ENCODE peak calls at places on chromosomes 6 and 20, in six cellular contexts. One of them, this sample, is unnamed.

GRCh38 chr6:76771076-76771634 is 692.1 kb downstream of the HTR1B start:
- DNase-seq in GM12865: no peak
- DNase-seq in gastrocnemius medialis: no peak
- DNase-seq in body of pancreas: peak
- DNase-seq in neural crest cell: no peak
- DNase-seq in CD8-positive, alpha-beta T cell: no peak
- DNase-seq in this sample: peak

GRCh38 chr6:1599469-1599868 is 10.2 kb upstream of the FOXC1 start:
- DNase-seq in GM12865: no peak
- DNase-seq in gastrocnemius medialis: no peak
- DNase-seq in body of pancreas: no peak
- DNase-seq in neural crest cell: no peak
- DNase-seq in CD8-positive, alpha-beta T cell: no peak
- DNase-seq in this sample: no peak

GRCh38 chr20:9179193-9179802 is 110.4 kb downstream of the PLCB4 start:
- DNase-seq in GM12865: no peak
- DNase-seq in gastrocnemius medialis: no peak
- DNase-seq in body of pancreas: no peak
- DNase-seq in neural crest cell: no peak
- DNase-seq in CD8-positive, alpha-beta T cell: no peak
- DNase-seq in this sample: peak

GRCh38 chr6:127791779-127792528 is 108.9 kb downstream of the THEMIS start:
- DNase-seq in GM12865: no peak
- DNase-seq in gastrocnemius medialis: no peak
- DNase-seq in body of pancreas: no peak
- DNase-seq in neural crest cell: no peak
- DNase-seq in CD8-positive, alpha-beta T cell: no peak
- DNase-seq in this sample: no peak

GRCh38 chr6:117449549-117450439 is 24.1 kb upstream of the ROS1 start:
- DNase-seq in GM12865: peak
- DNase-seq in gastrocnemius medialis: peak
- DNase-seq in body of pancreas: peak
- DNase-seq in neural crest cell: peak
- DNase-seq in CD8-positive, alpha-beta T cell: peak
- DNase-seq in this sample: peak

GRCh38 chr6:145621776-145622175 is 113.5 kb downstream of the EPM2A start:
- DNase-seq in GM12865: peak
- DNase-seq in gastrocnemius medialis: no peak
- DNase-seq in body of pancreas: no peak
- DNase-seq in neural crest cell: no peak
- DNase-seq in CD8-positive, alpha-beta T cell: no peak
- DNase-seq in this sample: no peak

GRCh38 chr20:33162753-33163152 is 5.2 kb upstream of the BPIFA2 start:
- DNase-seq in GM12865: peak
- DNase-seq in gastrocnemius medialis: no peak
- DNase-seq in body of pancreas: no peak
- DNase-seq in neural crest cell: no peak
- DNase-seq in CD8-positive, alpha-beta T cell: no peak
- DNase-seq in this sample: no peak

GRCh38 chr6:39646751-39647420 is 78.3 kb downstream of the KIF6 start:
- DNase-seq in GM12865: no peak
- DNase-seq in gastrocnemius medialis: no peak
- DNase-seq in body of pancreas: no peak
- DNase-seq in neural crest cell: no peak
- DNase-seq in CD8-positive, alpha-beta T cell: no peak
- DNase-seq in this sample: no peak

GRCh38 chr6:110949679-110950285 is 8.7 kb upstream of the GTF3C6 start:
- DNase-seq in GM12865: peak
- DNase-seq in gastrocnemius medialis: no peak
- DNase-seq in body of pancreas: no peak
- DNase-seq in neural crest cell: no peak
- DNase-seq in CD8-positive, alpha-beta T cell: no peak
- DNase-seq in this sample: peak

GRCh38 chr6:41191569-41191968 is 9.4 kb downstream of the TREML2 start:
- DNase-seq in GM12865: peak
- DNase-seq in gastrocnemius medialis: no peak
- DNase-seq in body of pancreas: peak
- DNase-seq in neural crest cell: peak
- DNase-seq in CD8-positive, alpha-beta T cell: no peak
- DNase-seq in this sample: peak

GRCh38 chr6:41625442-41625841 is 12.8 kb upstream of the MDFI start:
- DNase-seq in GM12865: no peak
- DNase-seq in gastrocnemius medialis: no peak
- DNase-seq in body of pancreas: no peak
- DNase-seq in neural crest cell: no peak
- DNase-seq in CD8-positive, alpha-beta T cell: no peak
- DNase-seq in this sample: peak

GRCh38 chr6:38187285-38187684 is 367.8 kb downstream of the ZFAND3 start:
- DNase-seq in GM12865: no peak
- DNase-seq in gastrocnemius medialis: no peak
- DNase-seq in body of pancreas: no peak
- DNase-seq in neural crest cell: no peak
- DNase-seq in CD8-positive, alpha-beta T cell: no peak
- DNase-seq in this sample: no peak

GRCh38 chr6:111884068-111884467 is 10.8 kb upstream of the FYN start:
- DNase-seq in GM12865: no peak
- DNase-seq in gastrocnemius medialis: no peak
- DNase-seq in body of pancreas: no peak
- DNase-seq in neural crest cell: no peak
- DNase-seq in CD8-positive, alpha-beta T cell: no peak
- DNase-seq in this sample: no peak

GRCh38 chr20:22866757-22867425 is 168.2 kb upstream of the SSTR4 start:
- DNase-seq in GM12865: no peak
- DNase-seq in gastrocnemius medialis: no peak
- DNase-seq in body of pancreas: no peak
- DNase-seq in neural crest cell: no peak
- DNase-seq in CD8-positive, alpha-beta T cell: no peak
- DNase-seq in this sample: peak

GRCh38 chr6:29965873-29966601 is 23.7 kb downstream of the HLA-A start:
- DNase-seq in GM12865: peak
- DNase-seq in gastrocnemius medialis: peak
- DNase-seq in body of pancreas: peak
- DNase-seq in neural crest cell: no peak
- DNase-seq in CD8-positive, alpha-beta T cell: peak
- DNase-seq in this sample: peak

GRCh38 chr6:130557481-130558112 is 191.8 kb downstream of the TMEM200A start:
- DNase-seq in GM12865: peak
- DNase-seq in gastrocnemius medialis: no peak
- DNase-seq in body of pancreas: no peak
- DNase-seq in neural crest cell: no peak
- DNase-seq in CD8-positive, alpha-beta T cell: no peak
- DNase-seq in this sample: no peak

GRCh38 chr6:162173448-162173847 is 554.1 kb downstream of the PRKN start:
- DNase-seq in GM12865: no peak
- DNase-seq in gastrocnemius medialis: no peak
- DNase-seq in body of pancreas: no peak
- DNase-seq in neural crest cell: no peak
- DNase-seq in CD8-positive, alpha-beta T cell: no peak
- DNase-seq in this sample: no peak

GRCh38 chr6:54085526-54085925 is 25.7 kb upstream of the MLIP start:
- DNase-seq in GM12865: no peak
- DNase-seq in gastrocnemius medialis: peak
- DNase-seq in body of pancreas: no peak
- DNase-seq in neural crest cell: no peak
- DNase-seq in CD8-positive, alpha-beta T cell: no peak
- DNase-seq in this sample: peak

GRCh38 chr20:43987531-43987930 is 72.9 kb downstream of the TOX2 start:
- DNase-seq in GM12865: no peak
- DNase-seq in gastrocnemius medialis: no peak
- DNase-seq in body of pancreas: no peak
- DNase-seq in neural crest cell: no peak
- DNase-seq in CD8-positive, alpha-beta T cell: no peak
- DNase-seq in this sample: no peak

DNA sequence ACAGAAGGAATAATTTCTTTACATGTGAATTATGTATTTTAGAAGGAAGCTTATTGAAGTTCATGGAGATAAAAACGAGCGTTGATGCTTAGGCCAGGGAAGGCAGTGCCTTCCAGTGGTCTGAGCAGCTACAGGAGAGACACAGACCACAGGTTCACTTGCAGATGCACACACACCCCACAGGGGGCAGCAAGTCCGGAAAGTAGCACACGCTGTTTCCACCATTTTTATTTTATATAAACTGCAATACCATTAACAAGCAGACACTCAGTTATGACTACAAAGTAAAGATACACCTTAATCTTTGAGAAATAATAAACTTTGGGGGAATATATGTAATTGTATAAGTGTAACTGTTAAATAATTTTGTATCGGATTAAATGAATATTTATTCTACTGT is 13.5 kb upstream of the DACT2 start:
- DNase-seq in GM12865: no peak
- DNase-seq in gastrocnemius medialis: no peak
- DNase-seq in body of pancreas: peak
- DNase-seq in neural crest cell: no peak
- DNase-seq in CD8-positive, alpha-beta T cell: no peak
- DNase-seq in this sample: no peak
- TF ChIP-seq CTCF in GM12865: no peak
- TF ChIP-seq CTCF in gastrocnemius medialis: no peak
- TF ChIP-seq CTCF in body of pancreas: peak
- TF ChIP-seq CTCF in neural crest cell: peak
- TF ChIP-seq CTCF in CD8-positive, alpha-beta T cell: no peak
- TF ChIP-seq CTCF in this sample: peak

GRCh38 chr6:141354191-141354950 is 778.4 kb upstream of the GJE1 start:
- DNase-seq in GM12865: no peak
- DNase-seq in gastrocnemius medialis: no peak
- DNase-seq in body of pancreas: no peak
- DNase-seq in neural crest cell: no peak
- DNase-seq in CD8-positive, alpha-beta T cell: no peak
- DNase-seq in this sample: no peak
- TF ChIP-seq CTCF in GM12865: no peak
- TF ChIP-seq CTCF in gastrocnemius medialis: no peak
- TF ChIP-seq CTCF in body of pancreas: no peak
- TF ChIP-seq CTCF in neural crest cell: no peak
- TF ChIP-seq CTCF in CD8-positive, alpha-beta T cell: no peak
- TF ChIP-seq CTCF in this sample: no peak

DNA sequence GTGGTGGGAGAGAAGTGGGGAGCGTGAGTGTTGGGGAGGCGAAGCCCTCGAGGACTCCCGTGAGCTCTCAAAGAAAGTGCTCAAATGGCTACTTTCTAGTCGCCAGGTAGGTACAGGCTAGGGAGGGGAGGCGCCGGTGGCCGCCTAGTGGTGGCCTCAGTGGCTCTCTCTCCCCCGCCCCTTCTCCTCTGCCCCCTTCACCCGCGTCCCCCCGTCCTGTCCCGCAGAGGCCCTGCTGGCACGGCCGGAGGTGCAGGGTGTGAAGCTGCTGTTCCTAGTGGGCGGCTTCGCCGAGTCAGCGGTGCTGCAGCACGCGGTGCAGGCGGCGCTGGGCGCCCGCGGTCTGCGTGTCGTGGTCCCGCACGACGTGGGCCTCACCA is 16.3 kb downstream of the ADISSP start:
- DNase-seq in GM12865: no peak
- DNase-seq in gastrocnemius medialis: no peak
- DNase-seq in body of pancreas: no peak
- DNase-seq in neural crest cell: no peak
- DNase-seq in CD8-positive, alpha-beta T cell: no peak
- DNase-seq in this sample: no peak
- TF ChIP-seq CTCF in GM12865: no peak
- TF ChIP-seq CTCF in gastrocnemius medialis: no peak
- TF ChIP-seq CTCF in body of pancreas: no peak
- TF ChIP-seq CTCF in neural crest cell: peak
- TF ChIP-seq CTCF in CD8-positive, alpha-beta T cell: no peak
- TF ChIP-seq CTCF in this sample: no peak

GRCh38 chr6:84623956-84624680 is 140.3 kb downstream of the TBX18 start:
- DNase-seq in GM12865: no peak
- DNase-seq in gastrocnemius medialis: no peak
- DNase-seq in body of pancreas: peak
- DNase-seq in neural crest cell: no peak
- DNase-seq in CD8-positive, alpha-beta T cell: no peak
- DNase-seq in this sample: peak

GRCh38 chr6:84625510-84625909 is 138.9 kb downstream of the TBX18 start:
- DNase-seq in GM12865: no peak
- DNase-seq in gastrocnemius medialis: no peak
- DNase-seq in body of pancreas: no peak
- DNase-seq in neural crest cell: no peak
- DNase-seq in CD8-positive, alpha-beta T cell: no peak
- DNase-seq in this sample: peak
- TF ChIP-seq CTCF in GM12865: no peak
- TF ChIP-seq CTCF in gastrocnemius medialis: no peak
- TF ChIP-seq CTCF in body of pancreas: no peak
- TF ChIP-seq CTCF in neural crest cell: no peak
- TF ChIP-seq CTCF in CD8-positive, alpha-beta T cell: no peak
- TF ChIP-seq CTCF in this sample: no peak

GRCh38 chr6:12482386-12482785 is 192.2 kb downstream of the EDN1 start:
- DNase-seq in GM12865: no peak
- DNase-seq in gastrocnemius medialis: no peak
- DNase-seq in body of pancreas: no peak
- DNase-seq in neural crest cell: no peak
- DNase-seq in CD8-positive, alpha-beta T cell: no peak
- DNase-seq in this sample: no peak
- TF ChIP-seq CTCF in GM12865: peak
- TF ChIP-seq CTCF in gastrocnemius medialis: no peak
- TF ChIP-seq CTCF in body of pancreas: peak
- TF ChIP-seq CTCF in neural crest cell: peak
- TF ChIP-seq CTCF in CD8-positive, alpha-beta T cell: no peak
- TF ChIP-seq CTCF in this sample: no peak

This sample was measured in cardiac fibroblast.